ENCODE peak calls at places on chromosomes 13 and 19, in eight cellular contexts. T, K, Y, J, A, E, U and N are unnamed samples.

GRCh38 chr13:52405767-52406494 is at the start of gene THSD1:
- DNase-seq in T (no peak), K (peak; percentile 69), Y (peak; percentile 22), J (no peak), A (peak; percentile 44), E (peak; percentile 3), U (peak; percentile 52), N (peak; percentile 36)

GRCh38 chr13:104571161-104571889 is 1505.1 kb upstream of the SLC10A2 start:
- DNase-seq in T (no peak), K (no peak), Y (no peak), J (no peak), A (peak; percentile 92), E (no peak), U (peak; percentile 91), N (peak; percentile 96)

GRCh38 chr13:75585153-75585552 is 35.6 kb downstream of the UCHL3 start:
- DNase-seq in T (no peak), K (no peak), Y (no peak), J (no peak), A (no peak), E (no peak), U (no peak), N (no peak)

GRCh38 chr13:94620286-94620896 is 18.7 kb downstream of the GPR180 start:
- DNase-seq in T (no peak), K (no peak), Y (peak; percentile 14), J (no peak), A (peak; percentile 58), E (peak; percentile 15), U (peak; percentile 68), N (no peak)

GRCh38 chr13:97945792-97946419 is 7.6 kb upstream of the IPO5 start:
- DNase-seq in T (no peak), K (no peak), Y (peak; percentile 4), J (no peak), A (no peak), E (no peak), U (peak; percentile 44), N (peak; percentile 48)

GRCh38 chr19:17997969-17998826 is 9.8 kb upstream of the ARRDC2 start:
- DNase-seq in T (no peak), K (no peak), Y (no peak), J (no peak), A (no peak), E (no peak), U (no peak), N (no peak)

GRCh38 chr13:29805994-29806748 is 44.2 kb downstream of the UBL3 start:
- DNase-seq in T (no peak), K (no peak), Y (no peak), J (no peak), A (no peak), E (no peak), U (no peak), N (no peak)

GRCh38 chr19:18844806-18845329 is 13.1 kb downstream of the UPF1 start:
- DNase-seq in T (no peak), K (no peak), Y (no peak), J (no peak), A (no peak), E (no peak), U (no peak), N (no peak)

GRCh38 chr13:67229438-67230242 is 496 bp downstream of the PCDH9 start:
- DNase-seq in T (no peak), K (no peak), Y (no peak), J (no peak), A (no peak), E (no peak), U (peak; percentile 41), N (peak; percentile 13)

GRCh38 chr13:106997219-106997618 is 429.3 kb upstream of the ARGLU1 start:
- DNase-seq in T (no peak), K (no peak), Y (no peak), J (no peak), A (no peak), E (no peak), U (no peak), N (no peak)

GRCh38 chr13:98083507-98083906 is 59.4 kb upstream of the FARP1 start:
- DNase-seq in T (no peak), K (no peak), Y (no peak), J (no peak), A (peak; percentile 90), E (no peak), U (peak; percentile 56), N (peak; percentile 97)

GRCh38 chr19:44644391-44645016 is 794 bp downstream of the PVR start:
- DNase-seq in T (no peak), K (peak; percentile 43), Y (no peak), J (no peak), A (peak; percentile 37), E (no peak), U (peak; percentile 69), N (peak; percentile 42)

GRCh38 chr19:46928951-46929350 is 68.2 kb downstream of the ARHGAP35 start:
- DNase-seq in T (no peak), K (no peak), Y (no peak), J (no peak), A (no peak), E (no peak), U (no peak), N (no peak)